ENCODE peak calls at places on chromosome 2, in six cellular contexts. H is PC-3, X is Peyer's patch, T is K562, C is psoas muscle, F is fibroblast of lung. B is an unnamed sample.

GRCh38 chr2:29580223-29580622 is 341.2 kb downstream of the ALK start:
- DNase-seq in H (no peak), X (no peak), T (no peak), C (no peak), F (no peak), B (no peak)

GRCh38 chr2:180240774-180241173 is 233.7 kb upstream of the CWC22 start:
- DNase-seq in H (peak), X (no peak), T (no peak), C (no peak), F (peak), B (peak)

GRCh38 chr2:47675196-47675825 is 107.6 kb upstream of the MSH6 start:
- DNase-seq in H (no peak), X (no peak), T (no peak), C (no peak), F (no peak), B (no peak)

GRCh38 chr2:148824190-148824589 is 50.8 kb upstream of the KIF5C start:
- DNase-seq in H (no peak), X (no peak), T (no peak), C (no peak), F (no peak), B (no peak)

GRCh38 chr2:72325592-72326422 is 178.1 kb upstream of the CYP26B1 start:
- DNase-seq in H (peak), X (no peak), T (peak), C (no peak), F (no peak), B (peak)

GRCh38 chr2:64474200-64474630 is 20.3 kb downstream of the LGALSL start:
- DNase-seq in H (no peak), X (no peak), T (no peak), C (no peak), F (no peak), B (no peak)

GRCh38 chr2:201343559-201343958 is 13.6 kb downstream of the FLACC1 start:
- DNase-seq in H (no peak), X (no peak), T (no peak), C (no peak), F (no peak), B (no peak)

GRCh38 chr2:233838726-233839446 is 15.4 kb downstream of the HJURP start:
- DNase-seq in H (no peak), X (peak), T (no peak), C (no peak), F (no peak), B (no peak)

GRCh38 chr2:98773907-98774306 is 43.0 kb upstream of the MGAT4A start:
- DNase-seq in H (no peak), X (no peak), T (no peak), C (no peak), F (no peak), B (no peak)

GRCh38 chr2:161136696-161137324 is 23.4 kb upstream of the TANK start:
- DNase-seq in H (no peak), X (peak), T (no peak), C (no peak), F (peak), B (peak)

DNA sequence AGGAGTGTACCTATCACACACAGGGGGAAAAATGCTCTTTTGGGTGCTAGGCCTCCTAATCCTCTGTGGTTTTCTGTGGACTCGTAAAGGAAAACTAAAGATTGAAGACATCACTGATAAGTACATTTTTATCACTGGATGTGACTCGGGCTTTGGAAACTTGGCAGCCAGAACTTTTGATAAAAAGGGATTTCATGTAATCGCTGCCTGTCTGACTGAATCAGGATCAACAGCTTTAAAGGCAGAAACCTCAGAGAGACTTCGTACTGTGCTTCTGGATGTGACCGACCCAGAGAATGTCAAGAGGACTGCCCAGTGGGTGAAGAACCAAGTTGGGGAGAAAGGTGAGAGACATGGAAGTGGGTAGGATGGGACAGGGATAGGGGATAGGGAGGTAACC is 12.2 kb downstream of the DHRS9 start:
- DNase-seq in H (no peak), X (no peak), T (no peak), C (no peak), F (peak), B (no peak)
- H3K4me3 ChIP-seq in H (no peak), X (no peak), T (no peak), C (no peak), F (no peak), B (no peak)

GRCh38 chr2:56191617-56192016 is 7.8 kb downstream of the CCDC85A start:
- DNase-seq in H (peak), X (no peak), T (peak), C (no peak), F (peak), B (peak)
- TF ChIP-seq CTCF in H (peak), X (no peak), T (peak), C (peak), F (no peak), B (peak)

GRCh38 chr2:1730047-1730937 is 14.0 kb downstream of the PXDN start:
- DNase-seq in H (peak), X (peak), T (no peak), C (no peak), F (peak), B (peak)
- H3K4me3 ChIP-seq in H (peak), X (no peak), T (no peak), C (no peak), F (peak), B (no peak)

DNA sequence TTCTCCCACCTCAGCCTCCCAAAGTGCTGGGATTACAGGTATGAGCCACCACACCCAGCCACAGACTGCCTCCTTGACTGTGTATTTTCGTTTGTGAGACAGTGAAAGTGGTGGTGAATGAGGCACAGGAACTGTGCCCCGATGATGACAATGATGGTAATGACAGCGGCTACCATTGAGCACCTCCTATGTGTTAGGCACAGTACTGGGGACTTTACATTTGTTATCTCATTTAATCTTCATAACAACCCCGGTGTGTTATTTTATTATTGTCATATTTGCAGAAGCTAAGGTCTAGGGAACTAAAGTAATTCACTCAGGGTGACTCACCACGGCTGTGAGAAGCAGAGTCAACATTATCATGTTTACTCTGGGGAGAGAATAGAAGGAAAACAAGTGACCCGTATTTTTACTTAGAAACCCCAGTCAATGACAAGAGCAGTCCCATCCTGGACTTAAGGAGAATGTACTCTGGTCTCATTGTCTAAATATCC is 77.6 kb upstream of the ALPP start:
- DNase-seq in H (peak), X (no peak), T (no peak), C (no peak), F (no peak), B (no peak)
- TF ChIP-seq CTCF in H (peak), X (no peak), T (no peak), C (no peak), F (no peak), B (no peak)

DNA sequence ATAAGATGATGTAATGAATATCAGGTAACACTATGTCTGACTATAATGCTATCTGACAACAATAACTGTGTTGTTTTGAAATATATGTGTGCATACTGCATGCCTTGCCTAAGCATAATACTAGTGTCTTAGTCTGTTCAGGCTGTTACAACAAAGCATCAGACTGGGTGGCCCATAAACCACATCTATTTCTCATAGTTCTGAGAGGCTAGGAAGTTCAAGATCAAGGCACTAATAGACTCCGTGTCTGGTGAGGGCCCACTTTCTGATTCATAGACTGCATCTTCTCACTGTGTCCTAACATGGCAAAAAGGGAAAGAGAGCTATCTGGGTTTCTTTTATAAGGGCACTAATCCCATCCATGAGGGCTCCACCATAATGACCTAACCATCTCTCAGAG is 80.1 kb downstream of the SUCLG1 start:
- DNase-seq in H (no peak), X (no peak), T (no peak), C (no peak), F (no peak), B (no peak)
- H3K4me3 ChIP-seq in H (no peak), X (no peak), T (no peak), C (no peak), F (no peak), B (no peak)